ENCODE peak calls at places on chromosome 10, in five cellular contexts. C is mammary epithelial cell, V is fibroblast of lung, H is heart right ventricle, S is T-helper 17 cell. J is an unnamed sample.

GRCh38 chr10:12214763-12215218 is 18.8 kb downstream of the CDC123 start:
- DNase-seq in H (peak; percentile 40), V (peak; percentile 47), C (peak; percentile 13), S (no peak), J (peak; percentile 45)

GRCh38 chr10:61609609-61610166 is 53.0 kb upstream of the CABCOCO1 start:
- DNase-seq in C (no peak), H (no peak), V (no peak), S (no peak), J (no peak)

GRCh38 chr10:99815611-99816010 is 33.2 kb downstream of the ABCC2 start:
- DNase-seq in V (peak; percentile 1), H (no peak), S (no peak), C (no peak), J (no peak)

GRCh38 chr10:32332299-32332750 is 14.6 kb downstream of the EPC1 start:
- DNase-seq in H (no peak), S (peak; percentile 63), V (peak; percentile 44), C (peak; percentile 75), J (peak; percentile 95)

GRCh38 chr10:112146799-112147198 is 36.8 kb downstream of the GPAM start:
- DNase-seq in S (no peak), H (no peak), V (no peak), C (no peak), J (no peak)

GRCh38 chr10:53601260-53601875 is 828.8 kb upstream of the MBL2 start:
- DNase-seq in H (no peak), V (peak; percentile 20), C (peak; percentile 16), S (no peak), J (no peak)

GRCh38 chr10:48504141-48504885 is 100.6 kb downstream of the ARHGAP22 start:
- DNase-seq in C (no peak), V (no peak), H (no peak), S (no peak), J (no peak)

GRCh38 chr10:77625379-77625778 is 12.2 kb downstream of the KCNMA1 start:
- DNase-seq in C (no peak), H (no peak), V (no peak), S (no peak), J (no peak)

GRCh38 chr10:63464402-63465292 is 1.1 kb downstream of the JMJD1C start:
- DNase-seq in C (peak; percentile 62), S (no peak), V (no peak), H (no peak), J (no peak)

GRCh38 chr10:124588736-124589451 is 127.3 kb downstream of the LHPP start:
- DNase-seq in V (peak; percentile 49), C (no peak), H (peak; percentile 68), S (no peak), J (no peak)

GRCh38 chr10:112585052-112585451 is 138.0 kb downstream of the VTI1A start:
- DNase-seq in V (peak; percentile 68), S (no peak), H (no peak), C (peak; percentile 75), J (no peak)

GRCh38 chr10:26697922-26698608 is 564 bp downstream of the PDSS1 start:
- DNase-seq in H (no peak), S (no peak), V (peak; percentile 1), C (peak; percentile 14), J (no peak)

GRCh38 chr10:99513061-99513460 is 19.7 kb upstream of the NKX2-3 start:
- DNase-seq in V (no peak), S (no peak), H (no peak), C (no peak), J (no peak)

GRCh38 chr10:126186746-126187145 is 201.5 kb downstream of the ADAM12 start:
- DNase-seq in H (no peak), V (no peak), C (no peak), S (no peak), J (no peak)

GRCh38 chr10:51802030-51802429 is 102.6 kb upstream of the CSTF2T start:
- DNase-seq in S (no peak), V (no peak), H (no peak), C (no peak), J (no peak)

GRCh38 chr10:122142652-122143237 is 128.4 kb upstream of the BTBD16 start:
- DNase-seq in H (peak; percentile 45), S (no peak), C (no peak), V (no peak), J (no peak)

GRCh38 chr10:44731271-44731670 is 179.9 kb upstream of the TMEM72 start:
- DNase-seq in C (no peak), V (no peak), S (no peak), H (no peak), J (no peak)

GRCh38 chr10:554182-554848 is 135.2 kb downstream of the DIP2C start:
- DNase-seq in C (no peak), S (no peak), H (no peak), V (peak; percentile 45), J (no peak)

GRCh38 chr10:125694874-125695273 is 11.9 kb upstream of the TEX36 start:
- DNase-seq in S (no peak), H (no peak), V (peak; percentile 95), C (peak; percentile 59), J (no peak)

GRCh38 chr10:50577681-50578350 is 45.9 kb downstream of the SGMS1 start:
- DNase-seq in H (peak; percentile 54), C (no peak), S (no peak), V (peak; percentile 77), J (no peak)

GRCh38 chr10:12606461-12606860 is 257.1 kb downstream of the CAMK1D start:
- DNase-seq in V (no peak), S (no peak), H (no peak), C (no peak), J (no peak)

GRCh38 chr10:82394122-82394521 is 519.1 kb downstream of the NRG3 start:
- DNase-seq in H (peak; percentile 26), S (no peak), V (no peak), C (no peak), J (no peak)

GRCh38 chr10:101952196-101952595 is 103.8 kb downstream of the ARMH3 start:
- DNase-seq in S (no peak), C (no peak), V (peak; percentile 27), H (no peak), J (no peak)

GRCh38 chr10:54800677-54801480 is at the start of gene PCDH15:
- DNase-seq in H (peak; percentile 24), S (no peak), C (peak; percentile 26), V (peak; percentile 66), J (no peak)

GRCh38 chr10:31906039-31906438 is 22.6 kb downstream of the ARHGAP12 start:
- DNase-seq in S (no peak), H (no peak), V (no peak), C (no peak), J (no peak)

GRCh38 chr10:75941181-75941580 is 509.8 kb downstream of the LRMDA start:
- DNase-seq in H (no peak), V (no peak), S (no peak), C (no peak), J (no peak)

GRCh38 chr10:108082596-108082995 is 918.1 kb upstream of the SORCS1 start:
- DNase-seq in C (no peak), V (no peak), S (no peak), H (no peak), J (no peak)

GRCh38 chr10:133165556-133166503 is 5.8 kb downstream of the KNDC1 start:
- DNase-seq in H (no peak), C (no peak), S (no peak), V (no peak), J (no peak)

GRCh38 chr10:48833674-48834073 is 106.0 kb downstream of the LRRC18 start:
- DNase-seq in C (no peak), S (no peak), V (no peak), H (no peak), J (no peak)

GRCh38 chr10:24953350-24954074 is 1.1 kb upstream of the PRTFDC1 start:
- DNase-seq in S (no peak), V (peak; percentile 51), C (no peak), H (no peak), J (no peak)

DNA sequence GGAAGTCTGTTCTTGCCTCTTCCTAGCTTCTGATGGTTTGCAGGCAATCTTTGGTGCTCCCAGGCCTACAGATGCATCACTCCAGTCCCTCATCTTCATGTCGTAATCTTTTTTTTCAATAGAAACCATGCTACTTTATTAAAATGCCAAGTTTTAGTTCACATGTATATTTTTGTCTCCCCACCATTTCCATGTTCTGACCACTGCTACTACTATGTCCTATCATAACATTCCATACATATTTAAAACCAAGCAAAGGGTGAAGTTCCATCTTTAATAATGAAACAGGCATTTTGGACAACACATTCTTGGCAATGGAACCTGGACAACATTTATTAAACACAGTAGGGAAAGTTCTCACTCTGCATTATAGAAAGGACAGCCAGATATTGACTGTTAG is 58.8 kb downstream of the ZNF518A start:
- DNase-seq in S (no peak), C (no peak), H (no peak), V (peak; percentile 55), J (no peak)
- H3K9me3 ChIP-seq in S (no peaks in the 10 kb centered on the region), C (no peaks in the 10 kb centered on the region), H (no peaks in the 10 kb centered on the region), V (no peaks in the 10 kb centered on the region), J (no peaks in the 10 kb centered on the region)

DNA sequence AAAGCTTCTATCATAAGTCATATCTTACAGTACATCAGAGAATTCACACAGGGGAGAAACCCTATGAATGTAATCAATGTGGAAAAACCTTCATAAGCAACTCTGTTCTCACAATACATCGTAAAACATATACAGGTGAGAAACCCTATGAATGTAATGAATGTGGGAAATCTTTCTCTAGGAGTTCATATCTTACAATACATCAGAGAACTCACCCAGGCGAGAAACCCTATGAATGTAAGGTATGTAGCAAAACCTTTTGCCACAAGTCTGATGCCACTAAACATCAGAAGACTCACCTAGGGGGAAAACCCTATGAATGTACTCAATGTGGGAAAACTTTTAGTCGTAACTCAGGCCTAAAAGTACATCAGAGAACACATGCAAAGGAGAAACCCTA is 38.3 kb upstream of the ZNF248 start:
- DNase-seq in V (no peak), C (no peak), H (no peak), S (no peak), J (no peak)
- H3K9me3 ChIP-seq in V (no peaks in the 10 kb centered on the region), C (peaks cover 30% of the 10 kb centered on the region), H (peaks cover 56% of the 10 kb centered on the region), S (peaks cover 19% of the 10 kb centered on the region), J (no peaks in the 10 kb centered on the region)

GRCh38 chr10:92727550-92727949 is 37.8 kb downstream of the HHEX start:
- DNase-seq in S (no peak), H (no peak), V (no peak), C (no peak), J (no peak)

GRCh38 chr10:92732958-92733357 is 43.2 kb downstream of the HHEX start:
- DNase-seq in S (no peak), H (no peak), C (no peak), V (no peak), J (no peak)

GRCh38 chr10:92734288-92734687 is 44.5 kb downstream of the HHEX start:
- DNase-seq in C (no peak), V (no peak), H (no peak), S (no peak), J (no peak)

GRCh38 chr10:92727141-92727540 is 37.4 kb downstream of the HHEX start:
- DNase-seq in C (no peak), S (no peak), V (no peak), H (no peak), J (no peak)

GRCh38 chr10:92729886-92730285 is 40.1 kb downstream of the HHEX start:
- DNase-seq in C (no peak), H (no peak), V (no peak), S (no peak), J (no peak)
- H3K9me3 ChIP-seq in C (no peaks in the 10 kb centered on the region), H (no peaks in the 10 kb centered on the region), V (no peaks in the 10 kb centered on the region), S (no peaks in the 10 kb centered on the region), J (no peaks in the 10 kb centered on the region)

DNA sequence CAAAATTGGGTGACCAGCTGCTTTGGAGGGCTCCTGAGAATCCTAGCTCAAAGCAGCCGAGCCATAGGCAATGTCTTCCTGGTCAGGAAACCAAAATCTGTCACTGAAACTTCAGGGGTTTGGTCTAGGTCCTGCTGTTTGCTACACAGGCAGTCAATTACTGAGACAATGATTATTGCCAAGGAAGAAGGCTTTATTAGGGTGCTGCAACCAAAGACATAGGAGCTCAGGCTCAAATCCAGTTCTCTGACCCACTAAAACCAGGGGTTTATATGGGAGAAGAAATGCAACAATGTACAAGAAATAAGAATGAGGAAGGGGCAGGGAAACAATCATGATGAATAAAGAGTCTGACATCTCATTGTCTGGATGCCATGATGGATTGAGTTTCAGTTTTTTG is 410.3 kb upstream of the ZWINT start:
- DNase-seq in C (no peak), V (no peak), H (no peak), S (no peak), J (no peak)
- H3K9me3 ChIP-seq in C (peaks cover 5% of the 10 kb centered on the region), V (no peaks in the 10 kb centered on the region), H (peaks cover 12% of the 10 kb centered on the region), S (no peaks in the 10 kb centered on the region), J (no peaks in the 10 kb centered on the region)

J was measured in CD4-positive, alpha-beta memory T cell.